ENCODE peak calls at places on chromosomes 12 and 14, in ten cellular contexts. X, M, N, K, G, H, A, F, D and L are unnamed samples.

GRCh38 chr12:116954700-116955381 is 44.1 kb downstream of the FBXW8 start:
- DNase-seq in A (no peak), H (peak; percentile 78), N (peak; percentile 38), M (no peak), D (no peak), X (no peak), F (no peak), K (no peak), G (peak; percentile 51), L (no peak)

GRCh38 chr12:120640840-120641833 is 711 bp downstream of the CABP1 start:
- DNase-seq in K (peak; percentile 45), X (peak; percentile 69), A (peak; percentile 81), F (peak; percentile 58), H (no peak), M (no peak), D (peak; percentile 29), G (peak; percentile 90), N (peak; percentile 32), L (peak; percentile 31)

GRCh38 chr12:31234053-31234835 is 91.7 kb downstream of the SINHCAF start:
- DNase-seq in F (no peak), M (no peak), K (no peak), D (no peak), N (no peak), A (no peak), H (no peak), X (no peak), G (no peak), L (no peak)

GRCh38 chr14:95255487-95255886 is 64.2 kb downstream of the CLMN start:
- DNase-seq in N (peak; percentile 59), H (no peak), A (peak; percentile 57), M (no peak), K (peak; percentile 71), X (peak; percentile 70), F (peak; percentile 37), D (no peak), G (peak; percentile 57), L (peak; percentile 93)

GRCh38 chr12:42552822-42553221 is 36.7 kb downstream of the PRICKLE1 start:
- DNase-seq in N (no peak), A (peak; percentile 7), D (no peak), K (no peak), M (no peak), H (no peak), X (no peak), F (no peak), G (no peak), L (no peak)

GRCh38 chr12:57134949-57135348 is 6.7 kb downstream of the LRP1 start:
- DNase-seq in N (no peak), K (no peak), G (no peak), X (no peak), D (no peak), A (no peak), M (no peak), H (no peak), F (no peak), L (no peak)

GRCh38 chr14:92578511-92578910 is 64.9 kb downstream of the RIN3 start:
- DNase-seq in H (peak; percentile 69), N (no peak), K (peak; percentile 61), X (no peak), D (no peak), F (no peak), A (no peak), M (no peak), G (no peak), L (no peak)

GRCh38 chr12:87679262-87679661 is 349.9 kb downstream of the C12orf50 start:
- DNase-seq in X (no peak), A (no peak), H (no peak), N (no peak), F (no peak), D (no peak), M (no peak), K (no peak), G (no peak), L (no peak)

GRCh38 chr12:65878540-65878939 is 54.3 kb downstream of the HMGA2 start:
- DNase-seq in K (peak; percentile 20), N (no peak), H (no peak), M (no peak), D (no peak), X (no peak), G (no peak), A (no peak), F (no peak), L (peak; percentile 38)

DNA sequence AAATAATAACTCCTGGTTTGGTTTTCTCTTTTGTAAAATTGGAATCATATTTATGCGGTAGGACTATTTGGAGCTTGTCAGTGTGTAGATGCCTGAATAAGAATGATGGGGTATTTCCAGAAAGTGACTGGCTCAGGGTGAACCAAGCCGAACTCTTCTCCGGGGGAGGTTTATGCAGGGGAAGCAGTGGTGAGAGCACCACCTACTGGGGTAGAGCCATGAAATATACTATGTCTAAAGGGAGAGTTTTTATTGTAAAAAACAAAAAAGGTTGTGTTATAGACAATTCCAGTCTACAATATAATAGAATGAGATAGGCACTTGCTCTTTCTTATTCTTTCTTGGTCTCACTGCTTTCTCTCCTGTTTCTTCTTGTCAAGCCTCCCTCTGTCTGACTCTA is 222.9 kb upstream of the SLC16A7 start:
- DNase-seq in N (no peak), H (no peak), G (no peak), K (peak; percentile 1), D (no peak), X (no peak), F (no peak), M (peak; percentile 1), A (peak; percentile 11), L (peak; percentile 34)
- TF ChIP-seq CTCF in N (no peak), H (no peak), G (peak; percentile 13), K (peak; percentile 22), D (no peak), X (no peak), F (no peak), M (peak; percentile 58), A (peak; percentile 37), L (peak; percentile 11)

DNA sequence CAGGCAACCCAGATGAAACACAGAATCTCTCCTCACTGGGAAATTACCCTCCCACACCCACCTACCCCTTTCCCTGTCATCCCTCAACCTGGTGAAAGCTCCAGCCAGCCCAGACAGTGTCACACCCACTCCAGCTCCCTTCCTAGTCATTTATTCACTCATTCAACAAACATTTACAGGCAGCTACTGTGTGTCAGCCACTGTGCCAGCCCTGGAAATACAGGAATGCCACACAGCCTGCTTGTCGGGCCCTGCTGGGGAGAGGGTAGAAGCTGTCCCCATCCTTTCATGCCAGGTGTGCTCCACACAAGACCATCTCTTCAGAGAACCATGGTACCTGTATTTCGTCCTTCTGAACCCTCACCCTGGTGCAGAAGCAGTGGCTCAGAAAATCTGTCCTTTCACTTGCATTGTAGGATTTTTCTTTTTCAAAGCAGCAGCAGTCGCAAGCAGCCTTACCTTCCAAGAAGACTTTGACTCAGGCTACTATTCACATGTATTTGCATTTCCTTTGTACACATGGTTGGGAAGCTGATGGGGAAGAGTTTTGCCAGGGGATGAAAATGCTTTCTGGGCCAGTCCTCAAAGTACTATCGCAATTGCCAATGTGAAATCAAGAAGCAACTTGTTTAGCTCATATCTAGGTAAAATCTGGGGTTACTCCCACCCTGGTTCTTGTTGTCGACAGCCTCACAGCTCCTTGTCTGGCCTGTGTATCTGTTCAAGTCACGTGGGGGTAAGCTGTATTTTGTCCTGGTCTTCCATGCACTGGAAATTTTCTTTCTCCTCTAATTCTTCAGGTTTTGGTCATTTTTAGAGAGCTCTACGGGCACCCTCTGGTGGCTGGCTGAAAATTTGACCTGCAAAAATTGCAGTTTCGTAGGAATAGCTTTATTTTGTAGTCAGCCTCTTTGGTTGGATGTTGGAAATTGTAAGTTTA is 147.4 kb upstream of the EGLN3 start:
- DNase-seq in X (peak; percentile 39), D (no peak), H (no peak), A (peak; percentile 38), F (peak; percentile 17), M (no peak), K (peak; percentile 33), N (peak; percentile 24), G (peak; percentile 19), L (peak; percentile 50)
- TF ChIP-seq CTCF in X (peak; percentile 61), D (no peak), H (peak; percentile 69), A (peak; percentile 64), F (peak; percentile 56), M (peak; percentile 66), K (peak; percentile 87), N (peak; percentile 63), G (peak; percentile 76), L (peak; percentile 77)

GRCh38 chr12:77045183-77045582 is 20.2 kb downstream of the E2F7 start:
- DNase-seq in M (no peak), G (no peak), N (no peak), A (no peak), F (no peak), D (no peak), K (no peak), X (no peak), H (no peak), L (no peak)

GRCh38 chr12:77053259-77053658 is 12.1 kb downstream of the E2F7 start:
- DNase-seq in H (no peak), D (no peak), X (no peak), G (no peak), A (no peak), M (no peak), K (no peak), N (no peak), F (no peak), L (no peak)

GRCh38 chr12:77049767-77050353 is 15.5 kb downstream of the E2F7 start:
- DNase-seq in M (peak; percentile 23), F (no peak), N (peak; percentile 23), H (no peak), K (peak; percentile 52), A (no peak), D (no peak), X (peak; percentile 43), G (peak; percentile 72), L (peak; percentile 78)

GRCh38 chr12:77042834-77043233 is 22.5 kb downstream of the E2F7 start:
- DNase-seq in K (no peak), G (no peak), D (no peak), H (no peak), X (no peak), F (no peak), M (no peak), A (no peak), N (no peak), L (no peak)

GRCh38 chr12:77047341-77048202 is 17.8 kb downstream of the E2F7 start:
- DNase-seq in A (no peak), N (no peak), F (no peak), G (no peak), D (no peak), X (no peak), K (no peak), M (no peak), H (no peak), L (no peak)
- TF ChIP-seq CTCF in A (no peak), N (no peak), F (no peak), G (no peak), D (no peak), X (no peak), K (peak; percentile 16), M (peak; percentile 45), H (no peak), L (no peak)

DNA sequence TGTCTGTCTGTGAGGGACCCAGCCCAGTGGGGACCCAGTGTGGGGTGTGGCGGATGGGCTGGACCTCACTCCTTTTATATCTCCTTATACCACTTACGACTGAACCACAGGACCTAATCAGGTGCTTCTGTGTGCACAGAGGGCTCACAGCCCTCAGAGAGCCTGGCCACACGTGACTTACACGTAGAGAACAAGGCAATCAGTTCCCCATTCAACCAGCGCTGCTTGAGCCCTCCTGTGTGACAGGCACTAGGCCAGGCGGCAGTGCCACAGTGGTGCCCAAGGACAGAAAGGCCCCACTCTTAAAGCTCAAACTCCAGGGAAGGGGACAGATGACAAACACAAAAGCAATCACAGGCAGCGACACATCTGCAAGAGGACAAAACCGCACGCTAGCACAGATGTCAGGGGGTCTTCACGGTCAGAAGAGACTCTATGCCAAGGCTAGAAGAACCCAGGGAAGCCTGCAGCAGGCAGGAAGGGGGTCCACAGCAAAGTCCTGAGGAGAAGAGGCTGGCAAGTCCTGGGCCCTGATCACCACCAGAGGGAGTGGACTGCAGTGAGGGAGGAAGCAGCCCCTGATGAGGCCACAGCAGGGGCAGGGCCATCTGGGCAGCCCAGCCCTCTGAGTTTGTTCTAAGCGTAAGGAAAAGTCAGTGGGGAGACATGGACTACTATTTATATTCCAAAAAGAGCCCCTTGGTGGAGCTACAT is 39.3 kb downstream of the SETD3 start:
- DNase-seq in N (no peak), K (no peak), D (no peak), F (no peak), X (no peak), H (no peak), G (peak; percentile 61), M (no peak), A (peak; percentile 18), L (no peak)
- TF ChIP-seq CTCF in N (no peak), K (no peak), D (no peak), F (no peak), X (no peak), H (no peak), G (peak; percentile 16), M (peak; percentile 28), A (peak; percentile 25), L (no peak)